ENCODE peak calls at places on chromosomes 5 and 9, in nine cellular contexts. One of them, this sample, is unnamed.

GRCh38 chr9:37970301-37971106 is 66.6 kb upstream of the SLC25A51 start:
- DNase-seq in A549: no peak
- DNase-seq in WERI-Rb-1: no peak
- DNase-seq in hepatocyte: no peak
- DNase-seq in coronary artery: no peak
- DNase-seq in dorsolateral prefrontal cortex: no peak
- DNase-seq in stomach: no peak
- DNase-seq in neural progenitor cell: no peak
- DNase-seq in mammary epithelial cell: no peak
- DNase-seq in this sample: no peak

GRCh38 chr9:108606408-108606807 is 249.4 kb downstream of the ACTL7B start:
- DNase-seq in neural progenitor cell: no peak
- DNase-seq in A549: peak; percentile 12
- DNase-seq in dorsolateral prefrontal cortex: no peak
- DNase-seq in mammary epithelial cell: peak; percentile 60
- DNase-seq in hepatocyte: no peak
- DNase-seq in coronary artery: no peak
- DNase-seq in stomach: no peak
- DNase-seq in WERI-Rb-1: no peak
- DNase-seq in this sample: no peak

GRCh38 chr5:96408276-96408777 is 24.7 kb downstream of the PCSK1 start:
- DNase-seq in dorsolateral prefrontal cortex: no peak
- DNase-seq in stomach: no peak
- DNase-seq in coronary artery: no peak
- DNase-seq in neural progenitor cell: no peak
- DNase-seq in WERI-Rb-1: no peak
- DNase-seq in mammary epithelial cell: peak; percentile 80
- DNase-seq in A549: peak; percentile 40
- DNase-seq in hepatocyte: no peak
- DNase-seq in this sample: no peak

GRCh38 chr9:21801683-21802417 is 586 bp upstream of the MTAP start:
- DNase-seq in stomach: peak; percentile 75
- DNase-seq in coronary artery: peak; percentile 85
- DNase-seq in dorsolateral prefrontal cortex: peak; percentile 76
- DNase-seq in A549: peak; percentile 82
- DNase-seq in mammary epithelial cell: peak; percentile 88
- DNase-seq in WERI-Rb-1: peak; percentile 49
- DNase-seq in neural progenitor cell: peak; percentile 79
- DNase-seq in hepatocyte: peak; percentile 86
- DNase-seq in this sample: no peak

GRCh38 chr9:76873821-76874220 is 32.1 kb downstream of the PRUNE2 start:
- DNase-seq in coronary artery: no peak
- DNase-seq in WERI-Rb-1: no peak
- DNase-seq in neural progenitor cell: no peak
- DNase-seq in mammary epithelial cell: no peak
- DNase-seq in stomach: no peak
- DNase-seq in hepatocyte: no peak
- DNase-seq in dorsolateral prefrontal cortex: no peak
- DNase-seq in A549: no peak
- DNase-seq in this sample: no peak

GRCh38 chr9:84297162-84297821 is 43.3 kb downstream of the SLC28A3 start:
- DNase-seq in mammary epithelial cell: peak; percentile 26
- DNase-seq in dorsolateral prefrontal cortex: no peak
- DNase-seq in stomach: no peak
- DNase-seq in coronary artery: no peak
- DNase-seq in A549: no peak
- DNase-seq in WERI-Rb-1: no peak
- DNase-seq in neural progenitor cell: no peak
- DNase-seq in hepatocyte: no peak
- DNase-seq in this sample: no peak

GRCh38 chr9:15735083-15735974 is 182.5 kb downstream of the CCDC171 start:
- DNase-seq in hepatocyte: peak; percentile 62
- DNase-seq in coronary artery: no peak
- DNase-seq in dorsolateral prefrontal cortex: no peak
- DNase-seq in stomach: no peak
- DNase-seq in neural progenitor cell: no peak
- DNase-seq in A549: peak; percentile 50
- DNase-seq in WERI-Rb-1: no peak
- DNase-seq in mammary epithelial cell: peak; percentile 81
- DNase-seq in this sample: no peak

GRCh38 chr9:119968837-119969707 is 599.8 kb upstream of the BRINP1 start:
- DNase-seq in hepatocyte: peak; percentile 87
- DNase-seq in dorsolateral prefrontal cortex: peak; percentile 86
- DNase-seq in coronary artery: peak; percentile 80
- DNase-seq in stomach: peak; percentile 79
- DNase-seq in A549: peak; percentile 62
- DNase-seq in mammary epithelial cell: peak; percentile 45
- DNase-seq in neural progenitor cell: peak; percentile 88
- DNase-seq in WERI-Rb-1: peak; percentile 89
- DNase-seq in this sample: no peak

GRCh38 chr9:33942471-33943083 is 106.1 kb downstream of the UBAP2 start:
- DNase-seq in coronary artery: no peak
- DNase-seq in neural progenitor cell: no peak
- DNase-seq in stomach: no peak
- DNase-seq in hepatocyte: no peak
- DNase-seq in mammary epithelial cell: peak; percentile 63
- DNase-seq in WERI-Rb-1: no peak
- DNase-seq in dorsolateral prefrontal cortex: no peak
- DNase-seq in A549: peak; percentile 72
- DNase-seq in this sample: no peak

GRCh38 chr5:1385395-1386273 is 40.7 kb upstream of the CLPTM1L start:
- DNase-seq in dorsolateral prefrontal cortex: peak; percentile 82
- DNase-seq in hepatocyte: peak; percentile 92
- DNase-seq in coronary artery: peak; percentile 81
- DNase-seq in WERI-Rb-1: peak; percentile 93
- DNase-seq in neural progenitor cell: peak; percentile 84
- DNase-seq in stomach: peak; percentile 97
- DNase-seq in A549: peak; percentile 55
- DNase-seq in mammary epithelial cell: peak; percentile 33
- DNase-seq in this sample: no peak

GRCh38 chr5:149374303-149374702 is 4.8 kb downstream of the IL17B start:
- DNase-seq in hepatocyte: no peak
- DNase-seq in coronary artery: no peak
- DNase-seq in stomach: no peak
- DNase-seq in dorsolateral prefrontal cortex: no peak
- DNase-seq in mammary epithelial cell: no peak
- DNase-seq in A549: no peak
- DNase-seq in neural progenitor cell: no peak
- DNase-seq in WERI-Rb-1: no peak
- DNase-seq in this sample: no peak

GRCh38 chr9:114319147-114319546 is 3.8 kb upstream of the ORM1 start:
- DNase-seq in A549: no peak
- DNase-seq in dorsolateral prefrontal cortex: no peak
- DNase-seq in WERI-Rb-1: peak; percentile 6
- DNase-seq in stomach: no peak
- DNase-seq in mammary epithelial cell: no peak
- DNase-seq in coronary artery: peak; percentile 16
- DNase-seq in hepatocyte: no peak
- DNase-seq in neural progenitor cell: no peak
- DNase-seq in this sample: no peak

GRCh38 chr9:90838098-90838497 is 36.5 kb downstream of the SYK start:
- DNase-seq in coronary artery: peak; percentile 35
- DNase-seq in stomach: peak; percentile 8
- DNase-seq in dorsolateral prefrontal cortex: no peak
- DNase-seq in WERI-Rb-1: no peak
- DNase-seq in mammary epithelial cell: no peak
- DNase-seq in A549: no peak
- DNase-seq in hepatocyte: no peak
- DNase-seq in neural progenitor cell: no peak
- DNase-seq in this sample: no peak
- H3K27ac ChIP-seq in coronary artery: no peak overlapping the region
- H3K27ac ChIP-seq in stomach: no peak overlapping the region
- H3K27ac ChIP-seq in dorsolateral prefrontal cortex: no peak overlapping the region
- H3K27ac ChIP-seq in WERI-Rb-1: no peak overlapping the region
- H3K27ac ChIP-seq in mammary epithelial cell: no peak overlapping the region
- H3K27ac ChIP-seq in A549: no peak overlapping the region
- H3K27ac ChIP-seq in hepatocyte: no peak overlapping the region
- H3K27ac ChIP-seq in neural progenitor cell: no peak overlapping the region
- H3K27ac ChIP-seq in this sample: no peak overlapping the region

DNA sequence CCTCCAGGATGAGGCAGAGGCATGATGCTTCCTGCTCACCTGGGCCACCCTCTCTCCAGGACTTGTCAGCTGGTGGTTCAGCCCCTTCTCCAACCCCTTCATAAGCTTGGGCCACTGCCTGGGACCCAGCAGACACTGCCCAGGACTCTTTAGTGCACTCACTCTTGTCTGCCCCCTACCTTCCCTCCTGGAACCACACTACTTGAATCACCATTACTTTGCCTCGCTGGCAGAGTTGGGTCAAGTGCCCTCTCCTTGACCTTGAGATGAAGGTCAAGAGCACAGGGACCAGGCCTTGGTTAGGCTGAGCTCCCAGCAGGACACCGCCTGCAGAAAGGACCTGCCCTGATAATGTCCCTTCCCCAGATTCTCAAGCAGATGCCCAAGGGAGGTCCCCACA is 8.5 kb upstream of the ENDOG start:
- DNase-seq in A549: no peak
- DNase-seq in coronary artery: no peak
- DNase-seq in dorsolateral prefrontal cortex: no peak
- DNase-seq in WERI-Rb-1: no peak
- DNase-seq in stomach: no peak
- DNase-seq in neural progenitor cell: no peak
- DNase-seq in hepatocyte: no peak
- DNase-seq in mammary epithelial cell: no peak
- DNase-seq in this sample: no peak
- TF ChIP-seq CTCF in A549: no peak
- TF ChIP-seq CTCF in coronary artery: no peak
- TF ChIP-seq CTCF in dorsolateral prefrontal cortex: no peak
- TF ChIP-seq CTCF in WERI-Rb-1: peak; percentile 56
- TF ChIP-seq CTCF in stomach: no peak
- TF ChIP-seq CTCF in neural progenitor cell: peak; percentile 22
- TF ChIP-seq CTCF in hepatocyte: no peak
- TF ChIP-seq CTCF in mammary epithelial cell: no peak
- TF ChIP-seq CTCF in this sample: no peak

GRCh38 chr5:57468481-57469165 is 14.0 kb downstream of the ACTBL2 start:
- DNase-seq in dorsolateral prefrontal cortex: no peak
- DNase-seq in stomach: no peak
- DNase-seq in A549: no peak
- DNase-seq in coronary artery: no peak
- DNase-seq in WERI-Rb-1: no peak
- DNase-seq in neural progenitor cell: no peak
- DNase-seq in hepatocyte: no peak
- DNase-seq in mammary epithelial cell: peak; percentile 57
- DNase-seq in this sample: no peak
- H3K27ac ChIP-seq in dorsolateral prefrontal cortex: no peak overlapping the region
- H3K27ac ChIP-seq in stomach: no peak overlapping the region
- H3K27ac ChIP-seq in A549: no peak overlapping the region
- H3K27ac ChIP-seq in coronary artery: no peak overlapping the region
- H3K27ac ChIP-seq in WERI-Rb-1: no peak overlapping the region
- H3K27ac ChIP-seq in neural progenitor cell: no peak overlapping the region
- H3K27ac ChIP-seq in hepatocyte: no peak overlapping the region
- H3K27ac ChIP-seq in mammary epithelial cell: no peak overlapping the region
- H3K27ac ChIP-seq in this sample: no peak overlapping the region

DNA sequence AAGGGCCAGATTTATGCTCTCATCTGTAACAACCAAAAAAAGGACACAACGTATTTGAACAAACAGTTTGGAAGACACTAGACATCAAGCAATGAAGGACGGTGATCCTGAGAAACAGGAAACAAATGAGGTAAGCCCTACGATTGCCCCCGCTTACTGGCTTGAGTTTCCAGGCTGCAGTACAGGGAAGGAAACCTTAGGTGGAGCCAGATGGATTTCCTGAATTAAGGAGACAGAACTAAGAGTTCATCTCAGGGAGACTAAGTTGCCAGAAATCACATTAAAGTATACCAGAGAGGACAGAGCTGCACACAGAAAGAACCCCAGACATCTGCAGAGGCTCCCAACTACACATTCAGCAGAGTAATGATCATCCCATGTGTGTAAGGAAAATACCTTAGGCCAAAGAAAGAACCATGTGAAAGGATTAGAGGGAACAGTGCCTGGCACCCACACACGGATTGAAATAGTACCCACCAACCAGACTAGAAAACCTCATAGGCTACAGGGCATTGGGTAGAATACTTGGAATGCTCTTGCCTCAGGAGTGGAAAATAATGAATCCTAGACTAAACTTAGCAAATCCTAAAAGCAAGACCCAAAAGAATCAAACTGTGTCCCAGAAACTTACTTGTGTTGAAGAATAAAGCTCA is 99.3 kb upstream of the NIPBL start:
- DNase-seq in WERI-Rb-1: peak; percentile 74
- DNase-seq in A549: peak; percentile 37
- DNase-seq in hepatocyte: peak; percentile 75
- DNase-seq in mammary epithelial cell: peak; percentile 8
- DNase-seq in neural progenitor cell: peak; percentile 64
- DNase-seq in dorsolateral prefrontal cortex: no peak
- DNase-seq in coronary artery: no peak
- DNase-seq in stomach: no peak
- DNase-seq in this sample: no peak
- TF ChIP-seq CTCF in WERI-Rb-1: peak; percentile 63
- TF ChIP-seq CTCF in A549: peak; percentile 6
- TF ChIP-seq CTCF in hepatocyte: peak; percentile 48
- TF ChIP-seq CTCF in mammary epithelial cell: peak; percentile 29
- TF ChIP-seq CTCF in neural progenitor cell: peak; percentile 53
- TF ChIP-seq CTCF in dorsolateral prefrontal cortex: no peak
- TF ChIP-seq CTCF in coronary artery: no peak
- TF ChIP-seq CTCF in stomach: peak; percentile 35
- TF ChIP-seq CTCF in this sample: no peak

GRCh38 chr9:134642385-134643181 is 980 bp downstream of the COL5A1 start:
- DNase-seq in mammary epithelial cell: peak; percentile 44
- DNase-seq in WERI-Rb-1: peak; percentile 48
- DNase-seq in coronary artery: peak; percentile 85
- DNase-seq in dorsolateral prefrontal cortex: no peak
- DNase-seq in neural progenitor cell: peak; percentile 73
- DNase-seq in A549: peak; percentile 44
- DNase-seq in stomach: peak; percentile 35
- DNase-seq in hepatocyte: peak; percentile 68
- DNase-seq in this sample: no peak
- H3K27ac ChIP-seq in mammary epithelial cell: no peak overlapping the region
- H3K27ac ChIP-seq in WERI-Rb-1: no peak overlapping the region
- H3K27ac ChIP-seq in coronary artery: peak overlapping the region; percentile 98
- H3K27ac ChIP-seq in dorsolateral prefrontal cortex: no peak overlapping the region
- H3K27ac ChIP-seq in neural progenitor cell: no peak overlapping the region
- H3K27ac ChIP-seq in A549: peak overlapping the region; percentile 74
- H3K27ac ChIP-seq in stomach: peak overlapping the region; percentile 96
- H3K27ac ChIP-seq in hepatocyte: peak overlapping the region; percentile 93
- H3K27ac ChIP-seq in this sample: peak overlapping the region; percentile 90

GRCh38 chr9:89808076-89808701 is 203.4 kb downstream of the GADD45G start:
- DNase-seq in coronary artery: peak; percentile 14
- DNase-seq in hepatocyte: no peak
- DNase-seq in WERI-Rb-1: peak; percentile 36
- DNase-seq in stomach: no peak
- DNase-seq in dorsolateral prefrontal cortex: no peak
- DNase-seq in mammary epithelial cell: no peak
- DNase-seq in neural progenitor cell: no peak
- DNase-seq in A549: no peak
- DNase-seq in this sample: no peak
- TF ChIP-seq CTCF in coronary artery: no peak
- TF ChIP-seq CTCF in hepatocyte: peak; percentile 10
- TF ChIP-seq CTCF in WERI-Rb-1: peak; percentile 36
- TF ChIP-seq CTCF in stomach: no peak
- TF ChIP-seq CTCF in dorsolateral prefrontal cortex: peak; percentile 18
- TF ChIP-seq CTCF in mammary epithelial cell: no peak
- TF ChIP-seq CTCF in neural progenitor cell: peak; percentile 27
- TF ChIP-seq CTCF in A549: no peak
- TF ChIP-seq CTCF in this sample: no peak